ENCODE peak calls at places on chromosomes 11 and 22, in four cellular contexts. J, V, L and P are unnamed samples.
A peak's percentile ranks its signal among the peaks of the same experiment; 100 is the strongest.

GRCh38 chr11:75490221-75491181 is 35.2 kb downstream of the GDPD5 start:
- DNase-seq in J (peak; percentile 73), V (peak; percentile 62), L (peak; percentile 32), P (peak; percentile 92)

GRCh38 chr11:101129203-101129943 is at the start of gene PGR:
- DNase-seq in J (peak; percentile 49), V (peak; percentile 55), L (no peak), P (peak; percentile 42)

GRCh38 chr22:38758276-38758945 is 2.6 kb upstream of the SUN2 start:
- DNase-seq in J (no peak), V (no peak), L (no peak), P (no peak)

GRCh38 chr11:702731-703461 is 3.1 kb upstream of the EPS8L2 start:
- DNase-seq in J (no peak), V (no peak), L (no peak), P (no peak)

GRCh38 chr11:12271826-12272366 is 105.5 kb upstream of the PARVA start:
- DNase-seq in J (no peak), V (no peak), L (no peak), P (no peak)

GRCh38 chr11:86664930-86665329 is 7.5 kb downstream of the ME3 start:
- DNase-seq in J (no peak), V (no peak), L (no peak), P (no peak)

GRCh38 chr11:46285594-46286033 is 8.2 kb downstream of the CREB3L1 start:
- DNase-seq in J (no peak), V (no peak), L (peak; percentile 75), P (no peak)

GRCh38 chr11:71144010-71144409 is 108.4 kb downstream of the SHANK2 start:
- DNase-seq in J (no peak), V (no peak), L (no peak), P (no peak)

GRCh38 chr11:77046060-77046501 is 11.9 kb downstream of the B3GNT6 start:
- DNase-seq in J (peak; percentile 78), V (peak; percentile 92), L (no peak), P (peak; percentile 56)

GRCh38 chr22:32880906-32881596 is 79.5 kb downstream of the TIMP3 start:
- DNase-seq in J (no peak), V (no peak), L (peak; percentile 73), P (peak; percentile 81)

GRCh38 chr22:30305519-30305905 is 16.2 kb upstream of the CASTOR1 start:
- DNase-seq in J (no peak), V (no peak), L (no peak), P (no peak)

GRCh38 chr22:33326540-33327295 is 268.5 kb upstream of the SYN3 start:
- DNase-seq in J (no peak), V (no peak), L (no peak), P (peak; percentile 44)

GRCh38 chr11:80155412-80156017 is 714.7 kb upstream of the TENM4 start:
- DNase-seq in J (no peak), V (no peak), L (peak; percentile 37), P (peak; percentile 67)

GRCh38 chr22:44076825-44077224 is 52.7 kb downstream of the PARVB start:
- DNase-seq in J (no peak), V (no peak), L (no peak), P (no peak)

GRCh38 chr22:29700949-29701927 is 18.6 kb upstream of the CABP7 start:
- DNase-seq in J (peak; percentile 72), V (no peak), L (peak; percentile 34), P (peak; percentile 70)

GRCh38 chr11:65958306-65958705 is 3.2 kb upstream of the SART1 start:
- DNase-seq in J (no peak), V (no peak), L (no peak), P (no peak)

GRCh38 chr11:86586307-86586706 is 86.1 kb downstream of the ME3 start:
- DNase-seq in J (no peak), V (no peak), L (no peak), P (no peak)

GRCh38 chr22:45564349-45565030 is 61.8 kb downstream of the FBLN1 start:
- DNase-seq in J (no peak), V (no peak), L (no peak), P (no peak)
- H3K18ac ChIP-seq in J (no peak overlapping the region), V (no peak overlapping the region), L (no peak overlapping the region), P (no peak overlapping the region)

GRCh38 chr11:34318111-34319037 is 39.4 kb downstream of the ABTB2 start:
- DNase-seq in J (no peak), V (no peak), L (peak; percentile 58), P (no peak)

GRCh38 chr11:34317038-34317360 is 40.8 kb downstream of the ABTB2 start:
- DNase-seq in J (no peak), V (no peak), L (no peak), P (no peak)

GRCh38 chr11:34317666-34318065 is 40.1 kb downstream of the ABTB2 start:
- DNase-seq in J (no peak), V (no peak), L (no peak), P (no peak)

GRCh38 chr11:34315006-34315793 is 42.6 kb downstream of the ABTB2 start:
- DNase-seq in J (no peak), V (no peak), L (no peak), P (no peak)

GRCh38 chr11:34316347-34317037 is 41.3 kb downstream of the ABTB2 start:
- DNase-seq in J (no peak), V (no peak), L (peak; percentile 28), P (no peak)
- H4K5ac ChIP-seq in J (no peak overlapping the region), V (no peak overlapping the region), L (no peak overlapping the region), P (no peak overlapping the region)

GRCh38 chr11:1761857-1762536 is 1.7 kb downstream of the CTSD start:
- DNase-seq in J (no peak), V (no peak), L (no peak), P (no peak)
- H3K18ac ChIP-seq in J (no peak overlapping the region), V (no peak overlapping the region), L (no peak overlapping the region), P (no peak overlapping the region)

DNA sequence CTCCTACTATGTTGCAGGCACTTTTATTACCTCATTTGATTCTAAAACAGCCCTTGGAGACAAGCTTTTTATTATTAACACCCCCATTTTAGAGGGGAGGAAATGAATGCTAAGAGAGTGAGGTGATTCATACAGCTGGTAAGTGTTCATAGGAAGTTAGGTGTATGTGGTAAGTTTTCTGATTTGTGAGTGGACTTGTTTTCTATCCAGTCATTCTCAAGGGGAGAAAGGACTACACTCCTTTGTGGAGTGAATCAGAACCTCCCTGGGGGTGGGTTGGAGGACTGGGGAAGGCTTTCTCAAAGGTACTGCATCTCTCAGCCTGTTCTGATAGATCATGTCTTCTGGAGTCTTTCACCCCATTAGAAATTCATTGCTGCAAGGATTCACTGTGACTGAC is 23.5 kb downstream of the PKNOX2 start:
- DNase-seq in J (no peak), V (no peak), L (peak; percentile 54), P (no peak)
- H4K5ac ChIP-seq in J (no peak overlapping the region), V (no peak overlapping the region), L (no peak overlapping the region), P (no peak overlapping the region)

GRCh38 chr11:42571486-42572230 is 740.1 kb upstream of the API5 start:
- DNase-seq in J (no peak), V (no peak), L (no peak), P (no peak)
- H3K18ac ChIP-seq in J (no peak overlapping the region), V (no peak overlapping the region), L (no peak overlapping the region), P (no peak overlapping the region)

GRCh38 chr11:14906614-14907392 is 14.8 kb upstream of the CYP2R1 start:
- DNase-seq in J (peak; percentile 27), V (no peak), L (no peak), P (no peak)

GRCh38 chr11:14907411-14908213 is 15.6 kb upstream of the CYP2R1 start:
- DNase-seq in J (peak; percentile 86), V (peak; percentile 94), L (peak; percentile 21), P (peak; percentile 72)

GRCh38 chr11:14905104-14906033 is 13.3 kb upstream of the CYP2R1 start:
- DNase-seq in J (peak; percentile 90), V (peak; percentile 79), L (peak; percentile 10), P (peak; percentile 86)

GRCh38 chr11:14904745-14905103 is 12.7 kb upstream of the CYP2R1 start:
- DNase-seq in J (peak; percentile 82), V (peak; percentile 96), L (peak; percentile 25), P (peak; percentile 75)

DNA sequence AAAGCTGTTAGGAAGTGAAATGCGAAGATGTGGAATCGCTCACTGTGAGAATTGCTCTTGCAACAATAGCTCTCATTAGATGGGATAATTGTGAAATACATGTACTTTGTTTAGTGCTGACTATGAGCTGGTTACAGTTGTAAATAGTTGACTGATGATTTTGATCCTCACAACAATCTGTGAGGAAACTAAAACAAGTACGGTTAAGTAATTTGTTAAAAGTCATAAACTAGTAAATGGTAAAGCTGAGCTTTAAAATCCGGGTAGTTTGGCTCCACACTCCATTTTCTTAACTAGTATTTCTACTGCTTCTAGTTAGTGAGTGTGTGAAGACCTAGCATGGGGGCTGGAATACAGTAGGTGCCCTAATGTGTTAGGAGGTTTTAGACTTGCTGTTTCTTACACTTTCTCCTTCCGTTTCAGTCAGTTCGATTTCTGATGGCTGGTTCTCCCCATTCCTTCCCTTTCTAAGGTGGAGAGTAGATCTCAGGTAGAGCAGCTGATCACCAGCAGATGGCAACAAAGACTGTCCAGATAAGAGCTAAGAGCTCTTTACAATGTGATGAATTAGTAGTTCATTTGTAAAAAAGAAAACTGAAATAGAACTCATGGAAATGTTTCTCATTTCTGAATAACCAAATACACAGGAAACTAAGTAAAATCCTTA is 16.3 kb upstream of the CYP2R1 start:
- DNase-seq in J (peak; percentile 39), V (no peak), L (peak; percentile 34), P (peak; percentile 73)
- H4K5ac ChIP-seq in J (no peak overlapping the region), V (no peak overlapping the region), L (no peak overlapping the region), P (no peak overlapping the region)